ENCODE peak calls at places on chromosome 1, in seven cellular contexts. Y is endothelial cell of umbilical vein, Q is HepG2, D is H9, J is mesendoderm, K is GM23338, V is A549. O is an unnamed sample.

GRCh38 chr1:9900142-9901043 is 9.7 kb downstream of the CTNNBIP1 start:
- DNase-seq in D (no peak), K (no peak), Y (peak), J (no peak), Q (peak), V (no peak), O (no peak)

GRCh38 chr1:90717665-90718410 is 736 bp upstream of the BARHL2 start:
- DNase-seq in D (peak), K (peak), Y (peak), V (no peak), J (peak), Q (no peak), O (no peak)

GRCh38 chr1:154726443-154726842 is 118.5 kb upstream of the ADAR start:
- DNase-seq in Y (peak), K (no peak), V (no peak), D (no peak), J (peak), Q (no peak), O (peak)

GRCh38 chr1:119373465-119373864 is 4.9 kb downstream of the HAO2 start:
- DNase-seq in Q (no peak), D (no peak), K (no peak), J (no peak), Y (no peak), V (peak), O (peak)

GRCh38 chr1:221886311-221887090 is 144.6 kb upstream of the DUSP10 start:
- DNase-seq in D (no peak), Q (no peak), V (peak), Y (no peak), J (peak), K (no peak), O (peak)

GRCh38 chr1:152001631-152002584 is 8.2 kb upstream of the S100A10 start:
- DNase-seq in J (peak), V (peak), Y (peak), Q (peak), K (peak), D (peak), O (peak)

GRCh38 chr1:99749948-99750347 is 16.5 kb downstream of the FRRS1 start:
- DNase-seq in K (no peak), D (no peak), Q (no peak), J (no peak), V (no peak), Y (no peak), O (no peak)

GRCh38 chr1:92482665-92483441 is 3.9 kb downstream of the GFI1 start:
- DNase-seq in K (peak), V (no peak), D (peak), J (peak), Y (no peak), Q (no peak), O (no peak)

GRCh38 chr1:24415910-24416665 is 486 bp downstream of the NIPAL3 start:
- DNase-seq in K (peak), J (peak), V (peak), Y (no peak), Q (no peak), D (no peak), O (peak)

GRCh38 chr1:91732291-91732953 is 153.5 kb downstream of the TGFBR3 start:
- DNase-seq in Q (no peak), K (peak), D (no peak), V (peak), J (peak), Y (peak), O (peak)

GRCh38 chr1:185328204-185328728 is 11.2 kb upstream of the IVNS1ABP start:
- DNase-seq in K (no peak), Y (no peak), V (no peak), J (no peak), Q (no peak), D (no peak), O (no peak)

GRCh38 chr1:91643431-91643830 is 142.8 kb downstream of the CDC7 start:
- DNase-seq in J (no peak), Y (no peak), V (no peak), Q (no peak), D (no peak), K (no peak), O (no peak)

GRCh38 chr1:236288620-236288976 is 6.8 kb upstream of the ERO1B start:
- DNase-seq in J (no peak), D (no peak), V (no peak), K (no peak), Q (no peak), Y (no peak), O (no peak)

GRCh38 chr1:6361124-6361775 is 32.3 kb downstream of the ACOT7 start:
- DNase-seq in K (no peak), Y (no peak), Q (no peak), J (no peak), V (no peak), D (no peak), O (no peak)

GRCh38 chr1:248812736-248813425 is 12.8 kb downstream of the SH3BP5L start:
- DNase-seq in Y (no peak), J (no peak), V (no peak), Q (no peak), K (no peak), D (no peak), O (no peak)

GRCh38 chr1:221801773-221802516 is 60.1 kb upstream of the DUSP10 start:
- DNase-seq in V (peak), Y (no peak), D (no peak), K (peak), J (peak), Q (no peak), O (peak)

GRCh38 chr1:6446665-6447015 is 19.3 kb downstream of the TNFRSF25 start:
- DNase-seq in K (no peak), V (no peak), D (no peak), J (no peak), Q (no peak), Y (no peak), O (no peak)

GRCh38 chr1:18950415-18951026 is 6.0 kb downstream of the IFFO2 start:
- DNase-seq in J (no peak), Q (no peak), K (no peak), V (no peak), Y (no peak), D (no peak), O (no peak)

GRCh38 chr1:196361112-196361714 is 247.0 kb downstream of the KCNT2 start:
- DNase-seq in Q (peak), V (no peak), D (no peak), Y (no peak), K (no peak), J (no peak), O (peak)

GRCh38 chr1:11938722-11939526 is 4.4 kb downstream of the PLOD1 start:
- DNase-seq in V (no peak), J (no peak), D (no peak), K (no peak), Q (no peak), Y (no peak), O (peak)
- H3K4me2 ChIP-seq in V (peak), J (no peak), D (no peak), K (no peak), Q (peak), Y (no peak), O (peak)

GRCh38 chr1:246613131-246613758 is 47.0 kb downstream of the CNST start:
- DNase-seq in D (no peak), Y (no peak), Q (no peak), J (no peak), V (no peak), K (no peak), O (no peak)

GRCh38 chr1:246607466-246607865 is 41.2 kb downstream of the CNST start:
- DNase-seq in Y (no peak), K (peak), Q (no peak), J (peak), D (no peak), V (no peak), O (no peak)

GRCh38 chr1:246609632-246610031 is 43.4 kb downstream of the CNST start:
- DNase-seq in D (no peak), Y (no peak), J (no peak), K (no peak), V (no peak), Q (no peak), O (peak)

DNA sequence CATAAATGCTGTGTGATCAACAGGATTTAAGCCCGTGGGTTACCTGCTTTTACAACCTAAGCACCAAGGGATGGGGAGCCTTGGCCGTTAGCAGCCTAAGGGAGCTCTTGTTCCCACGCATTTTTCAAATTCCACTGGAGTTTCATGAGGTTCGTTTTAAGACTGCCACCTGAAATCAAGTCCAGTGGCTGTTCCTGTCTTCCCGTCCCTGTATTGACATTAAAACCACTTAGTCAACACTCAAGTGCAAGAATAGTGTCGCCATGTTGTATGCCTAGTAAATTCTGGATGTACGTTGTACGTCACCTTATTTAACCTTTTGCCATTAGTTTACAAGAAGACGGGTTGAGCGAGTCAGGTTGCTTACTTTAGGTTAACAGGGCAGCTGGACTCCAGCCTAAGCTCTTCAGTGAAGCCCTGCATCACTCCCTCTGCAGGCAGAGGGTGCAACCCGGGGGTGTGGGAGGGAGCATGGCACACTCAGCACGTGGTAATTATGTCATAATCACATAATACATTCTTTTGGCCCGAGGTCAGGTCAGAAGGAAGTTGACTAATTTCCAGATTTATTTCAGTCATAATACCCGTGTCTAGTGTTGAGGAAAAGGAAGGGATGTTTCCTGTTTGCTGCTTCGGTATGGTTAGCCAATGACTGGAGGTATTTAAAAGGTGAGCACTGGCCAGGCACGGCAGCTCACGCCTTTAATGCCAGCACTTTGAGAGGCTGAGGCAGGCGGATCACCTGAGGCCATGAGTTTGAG is 42.5 kb downstream of the CNST start:
- DNase-seq in K (peak), Y (peak), J (peak), V (peak), Q (peak), D (peak), O (peak)
- H3K4me2 ChIP-seq in K (no peak), Y (peak), J (no peak), V (peak), Q (peak), D (no peak), O (peak)

GRCh38 chr1:201374376-201374775 is 3.1 kb downstream of the TNNT2 start:
- DNase-seq in K (no peak), Y (no peak), J (peak), V (no peak), D (no peak), Q (no peak), O (no peak)

GRCh38 chr1:201366696-201367095 is 10.8 kb downstream of the TNNT2 start:
- DNase-seq in Y (no peak), J (no peak), Q (no peak), D (no peak), V (no peak), K (no peak), O (no peak)

GRCh38 chr1:201371841-201372240 is 5.6 kb downstream of the TNNT2 start:
- DNase-seq in K (no peak), Y (no peak), D (no peak), V (no peak), J (no peak), Q (no peak), O (no peak)

GRCh38 chr1:201369209-201369608 is 8.3 kb downstream of the TNNT2 start:
- DNase-seq in D (no peak), K (no peak), Y (no peak), J (no peak), V (no peak), Q (no peak), O (no peak)

GRCh38 chr1:201370500-201370899 is 7.0 kb downstream of the TNNT2 start:
- DNase-seq in Y (no peak), K (no peak), D (no peak), V (no peak), J (no peak), Q (no peak), O (no peak)
- H3K4me2 ChIP-seq in Y (no peak), K (no peak), D (no peak), V (no peak), J (no peak), Q (no peak), O (no peak)

GRCh38 chr1:110002695-110003094 is 18.1 kb downstream of the AHCYL1 start:
- DNase-seq in Y (no peak), K (no peak), Q (no peak), D (no peak), J (no peak), V (no peak), O (no peak)
- H3K4me2 ChIP-seq in Y (no peak), K (no peak), Q (no peak), D (no peak), J (no peak), V (peak), O (peak)